ENCODE peak calls at places on chromosomes 3 and 15, in five cellular contexts. B is HuH-7, Q is DMS79 treated with DMSO at 0.1 percent for 48 hours, U is aorta, I is sigmoid colon. W is an unnamed sample.
A peak's percentile ranks its signal among the peaks of the same experiment; 100 is the strongest.

GRCh38 chr3:15654891-15655290 is 53.3 kb downstream of the BTD start:
- DNase-seq in B (no peak), Q (no peak), U (no peak), I (no peak), W (no peak)

GRCh38 chr3:111763101-111763500 is 96.0 kb upstream of the PHLDB2 start:
- DNase-seq in B (no peak), Q (no peak), U (no peak), I (no peak), W (no peak)

GRCh38 chr15:66459818-66460615 is 37.5 kb downstream of the SNAPC5 start:
- DNase-seq in B (no peak), Q (no peak), U (no peak), I (no peak), W (no peak)

GRCh38 chr3:17302774-17303173 is 418.0 kb downstream of the PLCL2 start:
- DNase-seq in B (no peak), Q (no peak), U (no peak), I (no peak), W (no peak)

GRCh38 chr3:6862880-6863195 is 1.9 kb downstream of the GRM7 start:
- DNase-seq in B (no peak), Q (no peak), U (no peak), I (no peak), W (no peak)

GRCh38 chr15:92012368-92012629 is 158.8 kb downstream of the SLCO3A1 start:
- DNase-seq in B (no peak), Q (no peak), U (no peak), I (no peak), W (no peak)

GRCh38 chr3:126983653-126984390 is 907 bp downstream of the PLXNA1 start:
- DNase-seq in B (peak; percentile 55), Q (peak; percentile 30), U (no peak), I (no peak), W (no peak)

GRCh38 chr3:41893977-41894376 is 67.9 kb downstream of the ULK4 start:
- DNase-seq in B (peak; percentile 20), Q (peak; percentile 23), U (no peak), I (no peak), W (peak; percentile 30)

GRCh38 chr3:71408903-71409302 is 174.6 kb downstream of the FOXP1 start:
- DNase-seq in B (no peak), Q (no peak), U (no peak), I (no peak), W (no peak)

GRCh38 chr15:79682285-79682684 is 214.5 kb downstream of the MTHFS start:
- DNase-seq in B (no peak), Q (no peak), U (peak; percentile 65), I (no peak), W (no peak)

GRCh38 chr15:42490246-42490742 is 647 bp downstream of the ZNF106 start:
- DNase-seq in B (no peak), Q (no peak), U (no peak), I (no peak), W (no peak)

GRCh38 chr3:10195692-10196091 is 31.0 kb downstream of the IRAK2 start:
- DNase-seq in B (no peak), Q (no peak), U (no peak), I (no peak), W (no peak)

GRCh38 chr3:125615256-125615655 is 20.0 kb upstream of the OSBPL11 start:
- DNase-seq in B (no peak), Q (no peak), U (no peak), I (no peak), W (no peak)

GRCh38 chr3:151085889-151086483 is 522 bp downstream of the MED12L start:
- DNase-seq in B (peak; percentile 46), Q (no peak), U (peak; percentile 48), I (no peak), W (no peak)

GRCh38 chr15:31372635-31373091 is 46.0 kb downstream of the KLF13 start:
- DNase-seq in B (no peak), Q (peak; percentile 12), U (peak; percentile 70), I (peak; percentile 90), W (no peak)

GRCh38 chr3:72223116-72223515 is 438.2 kb upstream of the PROK2 start:
- DNase-seq in B (no peak), Q (no peak), U (no peak), I (no peak), W (no peak)

GRCh38 chr3:127614928-127615592 is 13.9 kb upstream of the PODXL2 start:
- DNase-seq in B (no peak), Q (no peak), U (no peak), I (no peak), W (no peak)

GRCh38 chr3:55202320-55202719 is 274.5 kb upstream of the LRTM1 start:
- DNase-seq in B (no peak), Q (no peak), U (no peak), I (no peak), W (no peak)

GRCh38 chr15:93047621-93048425 is 41.2 kb downstream of the RGMA start:
- DNase-seq in B (no peak), Q (no peak), U (no peak), I (no peak), W (no peak)

GRCh38 chr3:60998855-60999254 is 252.4 kb downstream of the FHIT start:
- DNase-seq in B (no peak), Q (no peak), U (no peak), I (no peak), W (no peak)